ENCODE peak calls at places on chromosomes 5 and 9, in eight cellular contexts. One of them, this sample, is unnamed.

GRCh38 chr9:129166962-129167557 is 11.0 kb downstream of the IER5L start:
- DNase-seq in endothelial cell of umbilical vein: peak
- DNase-seq in neural progenitor cell: no peak
- DNase-seq in CD8-positive, alpha-beta T cell: no peak
- DNase-seq in right lobe of liver: peak
- DNase-seq in MM.1S: no peak
- DNase-seq in lower lobe of right lung: peak
- DNase-seq in heart right ventricle: peak
- DNase-seq in this sample: peak

GRCh38 chr9:8917978-8918739 is 1118.6 kb upstream of the DMAC1 start:
- DNase-seq in CD8-positive, alpha-beta T cell: no peak
- DNase-seq in neural progenitor cell: no peak
- DNase-seq in endothelial cell of umbilical vein: no peak
- DNase-seq in MM.1S: peak
- DNase-seq in lower lobe of right lung: no peak
- DNase-seq in heart right ventricle: no peak
- DNase-seq in right lobe of liver: no peak
- DNase-seq in this sample: no peak

GRCh38 chr5:68289576-68289975 is 74.0 kb downstream of the PIK3R1 start:
- DNase-seq in endothelial cell of umbilical vein: no peak
- DNase-seq in CD8-positive, alpha-beta T cell: no peak
- DNase-seq in MM.1S: no peak
- DNase-seq in heart right ventricle: no peak
- DNase-seq in right lobe of liver: no peak
- DNase-seq in neural progenitor cell: no peak
- DNase-seq in lower lobe of right lung: no peak
- DNase-seq in this sample: no peak

GRCh38 chr5:161535762-161536161 is 10.8 kb downstream of the GABRB2 start:
- DNase-seq in right lobe of liver: no peak
- DNase-seq in MM.1S: no peak
- DNase-seq in heart right ventricle: no peak
- DNase-seq in CD8-positive, alpha-beta T cell: no peak
- DNase-seq in neural progenitor cell: peak
- DNase-seq in endothelial cell of umbilical vein: no peak
- DNase-seq in lower lobe of right lung: no peak
- DNase-seq in this sample: no peak

GRCh38 chr5:173283318-173284288 is 44.6 kb downstream of the STC2 start:
- DNase-seq in neural progenitor cell: peak
- DNase-seq in endothelial cell of umbilical vein: peak
- DNase-seq in CD8-positive, alpha-beta T cell: peak
- DNase-seq in lower lobe of right lung: peak
- DNase-seq in heart right ventricle: peak
- DNase-seq in right lobe of liver: peak
- DNase-seq in MM.1S: peak
- DNase-seq in this sample: peak

GRCh38 chr5:157566902-157567489 is 8.6 kb downstream of the ADAM19 start:
- DNase-seq in lower lobe of right lung: no peak
- DNase-seq in CD8-positive, alpha-beta T cell: no peak
- DNase-seq in heart right ventricle: no peak
- DNase-seq in neural progenitor cell: no peak
- DNase-seq in MM.1S: no peak
- DNase-seq in right lobe of liver: no peak
- DNase-seq in endothelial cell of umbilical vein: no peak
- DNase-seq in this sample: no peak

GRCh38 chr5:2378108-2378507 is 373.4 kb downstream of the IRX2 start:
- DNase-seq in right lobe of liver: no peak
- DNase-seq in CD8-positive, alpha-beta T cell: no peak
- DNase-seq in neural progenitor cell: no peak
- DNase-seq in heart right ventricle: no peak
- DNase-seq in lower lobe of right lung: no peak
- DNase-seq in MM.1S: no peak
- DNase-seq in endothelial cell of umbilical vein: no peak
- DNase-seq in this sample: no peak

GRCh38 chr5:169791251-169791650 is 154.2 kb downstream of the DOCK2 start:
- DNase-seq in MM.1S: no peak
- DNase-seq in CD8-positive, alpha-beta T cell: no peak
- DNase-seq in neural progenitor cell: no peak
- DNase-seq in endothelial cell of umbilical vein: no peak
- DNase-seq in heart right ventricle: no peak
- DNase-seq in lower lobe of right lung: no peak
- DNase-seq in right lobe of liver: no peak
- DNase-seq in this sample: no peak

GRCh38 chr5:40985501-40985900 is 76.2 kb downstream of the C7 start:
- DNase-seq in right lobe of liver: no peak
- DNase-seq in lower lobe of right lung: no peak
- DNase-seq in neural progenitor cell: no peak
- DNase-seq in CD8-positive, alpha-beta T cell: no peak
- DNase-seq in MM.1S: no peak
- DNase-seq in heart right ventricle: no peak
- DNase-seq in endothelial cell of umbilical vein: no peak
- DNase-seq in this sample: no peak

GRCh38 chr5:141326088-141326854 is 4.0 kb upstream of the PCDHGA1 start:
- DNase-seq in CD8-positive, alpha-beta T cell: peak
- DNase-seq in neural progenitor cell: peak
- DNase-seq in endothelial cell of umbilical vein: peak
- DNase-seq in MM.1S: no peak
- DNase-seq in heart right ventricle: peak
- DNase-seq in right lobe of liver: peak
- DNase-seq in lower lobe of right lung: peak
- DNase-seq in this sample: peak

GRCh38 chr9:2418619-2419018 is 203.0 kb upstream of the VLDLR start:
- DNase-seq in CD8-positive, alpha-beta T cell: no peak
- DNase-seq in heart right ventricle: peak
- DNase-seq in MM.1S: no peak
- DNase-seq in neural progenitor cell: no peak
- DNase-seq in lower lobe of right lung: no peak
- DNase-seq in endothelial cell of umbilical vein: no peak
- DNase-seq in right lobe of liver: no peak
- DNase-seq in this sample: no peak

GRCh38 chr9:135284386-135285134 is 195.0 kb upstream of the PPP1R26 start:
- DNase-seq in MM.1S: no peak
- DNase-seq in neural progenitor cell: no peak
- DNase-seq in endothelial cell of umbilical vein: no peak
- DNase-seq in CD8-positive, alpha-beta T cell: no peak
- DNase-seq in lower lobe of right lung: no peak
- DNase-seq in right lobe of liver: no peak
- DNase-seq in heart right ventricle: no peak
- DNase-seq in this sample: no peak

GRCh38 chr9:135281661-135282000 is 194.2 kb downstream of the OLFM1 start:
- DNase-seq in endothelial cell of umbilical vein: no peak
- DNase-seq in right lobe of liver: no peak
- DNase-seq in neural progenitor cell: no peak
- DNase-seq in CD8-positive, alpha-beta T cell: no peak
- DNase-seq in heart right ventricle: no peak
- DNase-seq in MM.1S: no peak
- DNase-seq in lower lobe of right lung: no peak
- DNase-seq in this sample: no peak

GRCh38 chr9:135282001-135282731 is 194.7 kb downstream of the OLFM1 start:
- DNase-seq in lower lobe of right lung: peak
- DNase-seq in CD8-positive, alpha-beta T cell: no peak
- DNase-seq in heart right ventricle: peak
- DNase-seq in right lobe of liver: peak
- DNase-seq in endothelial cell of umbilical vein: no peak
- DNase-seq in neural progenitor cell: no peak
- DNase-seq in MM.1S: peak
- DNase-seq in this sample: peak

GRCh38 chr9:135282808-135283207 is 195.3 kb downstream of the OLFM1 start:
- DNase-seq in heart right ventricle: no peak
- DNase-seq in right lobe of liver: no peak
- DNase-seq in lower lobe of right lung: no peak
- DNase-seq in endothelial cell of umbilical vein: no peak
- DNase-seq in neural progenitor cell: no peak
- DNase-seq in MM.1S: no peak
- DNase-seq in CD8-positive, alpha-beta T cell: no peak
- DNase-seq in this sample: peak

GRCh38 chr9:135283621-135284020 is 196.0 kb upstream of the PPP1R26 start:
- DNase-seq in right lobe of liver: no peak
- DNase-seq in CD8-positive, alpha-beta T cell: no peak
- DNase-seq in MM.1S: no peak
- DNase-seq in neural progenitor cell: no peak
- DNase-seq in heart right ventricle: no peak
- DNase-seq in endothelial cell of umbilical vein: no peak
- DNase-seq in lower lobe of right lung: no peak
- DNase-seq in this sample: no peak
- H3K27ac ChIP-seq in right lobe of liver: no peak
- H3K27ac ChIP-seq in CD8-positive, alpha-beta T cell: no peak
- H3K27ac ChIP-seq in MM.1S: no peak
- H3K27ac ChIP-seq in neural progenitor cell: no peak
- H3K27ac ChIP-seq in heart right ventricle: no peak
- H3K27ac ChIP-seq in endothelial cell of umbilical vein: no peak
- H3K27ac ChIP-seq in lower lobe of right lung: no peak
- H3K27ac ChIP-seq in this sample: no peak

GRCh38 chr5:176533390-176533789 is 3.8 kb downstream of the RNF44 start:
- DNase-seq in MM.1S: no peak
- DNase-seq in right lobe of liver: no peak
- DNase-seq in heart right ventricle: no peak
- DNase-seq in neural progenitor cell: no peak
- DNase-seq in lower lobe of right lung: peak
- DNase-seq in CD8-positive, alpha-beta T cell: no peak
- DNase-seq in endothelial cell of umbilical vein: no peak
- DNase-seq in this sample: peak
- H3K4me3 ChIP-seq in MM.1S: no peak
- H3K4me3 ChIP-seq in right lobe of liver: no peak
- H3K4me3 ChIP-seq in heart right ventricle: peak
- H3K4me3 ChIP-seq in neural progenitor cell: no peak
- H3K4me3 ChIP-seq in lower lobe of right lung: peak
- H3K4me3 ChIP-seq in CD8-positive, alpha-beta T cell: peak
- H3K4me3 ChIP-seq in endothelial cell of umbilical vein: no peak
- H3K4me3 ChIP-seq in this sample: no peak

GRCh38 chr9:137550958-137551655 is 572 bp upstream of the MRPL41 start:
- DNase-seq in endothelial cell of umbilical vein: peak
- DNase-seq in MM.1S: no peak
- DNase-seq in right lobe of liver: peak
- DNase-seq in neural progenitor cell: peak
- DNase-seq in lower lobe of right lung: peak
- DNase-seq in heart right ventricle: no peak
- DNase-seq in CD8-positive, alpha-beta T cell: no peak
- DNase-seq in this sample: no peak

GRCh38 chr9:137550241-137550621 is at the start of gene PNPLA7:
- DNase-seq in heart right ventricle: peak
- DNase-seq in neural progenitor cell: peak
- DNase-seq in MM.1S: peak
- DNase-seq in lower lobe of right lung: peak
- DNase-seq in endothelial cell of umbilical vein: peak
- DNase-seq in right lobe of liver: peak
- DNase-seq in CD8-positive, alpha-beta T cell: peak
- DNase-seq in this sample: peak

GRCh38 chr9:137545123-137545522 is 5.1 kb downstream of the PNPLA7 start:
- DNase-seq in CD8-positive, alpha-beta T cell: no peak
- DNase-seq in heart right ventricle: no peak
- DNase-seq in MM.1S: no peak
- DNase-seq in right lobe of liver: no peak
- DNase-seq in lower lobe of right lung: no peak
- DNase-seq in neural progenitor cell: no peak
- DNase-seq in endothelial cell of umbilical vein: no peak
- DNase-seq in this sample: peak

GRCh38 chr9:137544176-137544755 is 5.9 kb downstream of the PNPLA7 start:
- DNase-seq in MM.1S: no peak
- DNase-seq in right lobe of liver: no peak
- DNase-seq in CD8-positive, alpha-beta T cell: no peak
- DNase-seq in endothelial cell of umbilical vein: no peak
- DNase-seq in heart right ventricle: no peak
- DNase-seq in neural progenitor cell: no peak
- DNase-seq in lower lobe of right lung: no peak
- DNase-seq in this sample: no peak

DNA sequence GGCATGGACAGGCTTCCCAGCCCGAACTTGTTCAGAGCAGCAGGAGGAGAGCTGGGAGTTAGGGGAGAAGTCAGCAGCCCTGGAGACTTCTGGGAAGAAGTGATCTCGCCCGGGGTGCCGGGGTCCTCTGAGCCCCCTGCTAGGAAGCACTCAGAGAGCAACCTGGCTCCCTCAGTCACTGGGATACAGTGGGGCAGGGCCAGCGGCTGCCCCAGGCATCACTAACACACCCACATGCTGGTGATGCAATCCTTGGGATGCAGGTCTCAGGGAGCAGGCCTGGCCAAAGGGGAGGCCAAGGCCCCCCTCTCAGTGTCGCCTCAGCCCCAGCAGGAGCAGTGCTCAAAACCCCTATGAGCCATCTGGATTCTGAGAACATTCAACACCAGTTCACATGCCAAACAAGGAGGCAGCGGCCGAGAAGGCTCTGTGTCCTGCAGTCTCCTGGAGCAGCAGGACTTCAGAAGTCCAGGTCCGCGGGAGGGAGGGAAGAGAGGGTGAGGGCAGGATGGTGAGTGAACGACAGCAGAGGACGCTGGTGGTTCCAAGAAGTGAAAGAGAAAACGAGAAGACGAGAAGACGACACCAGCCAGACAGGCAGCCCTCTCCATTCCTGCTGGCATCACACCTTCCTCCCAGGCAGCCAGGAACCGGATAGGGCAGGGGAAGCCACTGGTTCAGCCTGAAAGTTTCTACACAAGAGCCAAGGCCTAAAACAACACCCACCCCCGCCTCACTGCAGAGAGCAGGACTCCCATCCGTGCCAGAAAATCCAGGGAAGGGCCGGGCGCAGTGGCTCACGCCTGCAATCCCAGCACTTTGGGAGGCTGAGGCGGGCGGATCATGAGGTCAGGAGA is 2.3 kb downstream of the PNPLA7 start:
- DNase-seq in lower lobe of right lung: no peak
- DNase-seq in MM.1S: no peak
- DNase-seq in CD8-positive, alpha-beta T cell: no peak
- DNase-seq in endothelial cell of umbilical vein: no peak
- DNase-seq in neural progenitor cell: no peak
- DNase-seq in right lobe of liver: no peak
- DNase-seq in heart right ventricle: no peak
- DNase-seq in this sample: peak
- H3K27ac ChIP-seq in lower lobe of right lung: no peak
- H3K27ac ChIP-seq in MM.1S: no peak
- H3K27ac ChIP-seq in CD8-positive, alpha-beta T cell: no peak
- H3K27ac ChIP-seq in endothelial cell of umbilical vein: no peak
- H3K27ac ChIP-seq in neural progenitor cell: no peak
- H3K27ac ChIP-seq in right lobe of liver: no peak
- H3K27ac ChIP-seq in heart right ventricle: no peak
- H3K27ac ChIP-seq in this sample: no peak

GRCh38 chr5:120614512-120614911 is 150.4 kb downstream of the PRR16 start:
- DNase-seq in CD8-positive, alpha-beta T cell: no peak
- DNase-seq in right lobe of liver: no peak
- DNase-seq in MM.1S: no peak
- DNase-seq in endothelial cell of umbilical vein: no peak
- DNase-seq in lower lobe of right lung: no peak
- DNase-seq in heart right ventricle: no peak
- DNase-seq in neural progenitor cell: no peak
- DNase-seq in this sample: no peak

GRCh38 chr5:120610145-120610544 is 146.0 kb downstream of the PRR16 start:
- DNase-seq in lower lobe of right lung: no peak
- DNase-seq in right lobe of liver: no peak
- DNase-seq in MM.1S: no peak
- DNase-seq in endothelial cell of umbilical vein: no peak
- DNase-seq in heart right ventricle: no peak
- DNase-seq in CD8-positive, alpha-beta T cell: no peak
- DNase-seq in neural progenitor cell: no peak
- DNase-seq in this sample: no peak

GRCh38 chr5:120615967-120616645 is 152.0 kb downstream of the PRR16 start:
- DNase-seq in lower lobe of right lung: no peak
- DNase-seq in CD8-positive, alpha-beta T cell: no peak
- DNase-seq in neural progenitor cell: peak
- DNase-seq in endothelial cell of umbilical vein: no peak
- DNase-seq in right lobe of liver: no peak
- DNase-seq in heart right ventricle: no peak
- DNase-seq in MM.1S: no peak
- DNase-seq in this sample: no peak

GRCh38 chr5:120609570-120609969 is 145.5 kb downstream of the PRR16 start:
- DNase-seq in right lobe of liver: no peak
- DNase-seq in heart right ventricle: no peak
- DNase-seq in lower lobe of right lung: no peak
- DNase-seq in endothelial cell of umbilical vein: no peak
- DNase-seq in CD8-positive, alpha-beta T cell: no peak
- DNase-seq in neural progenitor cell: no peak
- DNase-seq in MM.1S: no peak
- DNase-seq in this sample: no peak

GRCh38 chr5:120613729-120614128 is 149.6 kb downstream of the PRR16 start:
- DNase-seq in lower lobe of right lung: no peak
- DNase-seq in right lobe of liver: no peak
- DNase-seq in MM.1S: no peak
- DNase-seq in heart right ventricle: no peak
- DNase-seq in CD8-positive, alpha-beta T cell: no peak
- DNase-seq in neural progenitor cell: no peak
- DNase-seq in endothelial cell of umbilical vein: no peak
- DNase-seq in this sample: no peak
- H3K4me3 ChIP-seq in lower lobe of right lung: no peak
- H3K4me3 ChIP-seq in right lobe of liver: no peak
- H3K4me3 ChIP-seq in MM.1S: no peak
- H3K4me3 ChIP-seq in heart right ventricle: no peak
- H3K4me3 ChIP-seq in CD8-positive, alpha-beta T cell: no peak
- H3K4me3 ChIP-seq in neural progenitor cell: no peak
- H3K4me3 ChIP-seq in endothelial cell of umbilical vein: no peak
- H3K4me3 ChIP-seq in this sample: no peak

This sample was measured in right cardiac atrium.